ENCODE peak calls at places on chromosomes 13 and 19, in nine cellular contexts. L is breast epithelium, C is ovary, V is IMR-90, P is HCT116, N is endothelial cell of umbilical vein, I is sigmoid colon, D is tibial nerve, O is thyroid gland. S is an unnamed sample.

GRCh38 chr19:45895519-45895972 is 6.9 kb downstream of the MYPOP start:
- DNase-seq in I (no peak), N (no peak), V (no peak), O (no peak), D (no peak), P (no peak), C (no peak), L (no peak), S (no peak)

GRCh38 chr19:35140207-35140897 is 1.7 kb downstream of the FXYD1 start:
- DNase-seq in P (no peak), C (peak; percentile 54), V (no peak), D (no peak), I (no peak), O (no peak), N (no peak), L (no peak), S (no peak)

GRCh38 chr13:25886438-25887214 is 165.2 kb downstream of the SHISA2 start:
- DNase-seq in D (no peak), C (no peak), L (no peak), N (peak; percentile 33), V (peak; percentile 44), O (no peak), P (no peak), I (no peak), S (no peak)

GRCh38 chr13:108003626-108004025 is 211.7 kb downstream of the LIG4 start:
- DNase-seq in P (no peak), O (no peak), N (no peak), C (no peak), L (no peak), I (no peak), D (no peak), V (no peak), S (no peak)

GRCh38 chr13:98476106-98476505 is 100.8 kb downstream of the STK24 start:
- DNase-seq in C (no peak), P (no peak), D (no peak), I (no peak), L (no peak), O (no peak), V (no peak), N (peak; percentile 24), S (no peak)

GRCh38 chr19:9586764-9587163 is 2.5 kb upstream of the ZNF121 start:
- DNase-seq in V (peak; percentile 68), D (peak; percentile 66), N (peak; percentile 75), C (peak; percentile 43), L (peak; percentile 78), O (peak; percentile 77), P (peak; percentile 82), I (peak; percentile 69), S (peak; percentile 82)

GRCh38 chr19:47750752-47751151 is 5.4 kb downstream of the NOP53 start:
- DNase-seq in O (no peak), D (no peak), V (no peak), I (no peak), C (no peak), N (no peak), L (no peak), P (no peak), S (no peak)

GRCh38 chr13:50387124-50387581 is 371.9 kb downstream of the KCNRG start:
- DNase-seq in O (peak; percentile 77), I (no peak), N (no peak), L (no peak), D (peak; percentile 49), V (peak; percentile 42), P (no peak), C (no peak), S (no peak)

GRCh38 chr19:32450217-32450616 is 44.6 kb downstream of the DPY19L3 start:
- DNase-seq in C (no peak), O (no peak), D (no peak), L (no peak), V (peak; percentile 84), P (no peak), I (no peak), N (no peak), S (no peak)

GRCh38 chr13:105670179-105671015 is 865.1 kb downstream of the EFNB2 start:
- DNase-seq in L (no peak), V (no peak), D (no peak), I (no peak), N (no peak), C (no peak), O (no peak), P (no peak), S (no peak)

GRCh38 chr19:5309438-5310204 is 31.0 kb downstream of the PTPRS start:
- DNase-seq in L (no peak), N (no peak), O (no peak), I (peak; percentile 70), V (no peak), P (no peak), D (no peak), C (peak; percentile 36), S (no peak)

GRCh38 chr19:41039806-41040205 is 48.4 kb upstream of the CYP2A13 start:
- DNase-seq in D (no peak), C (no peak), N (no peak), L (no peak), V (no peak), O (no peak), P (no peak), I (no peak), S (no peak)
- TF ChIP-seq CTCF in D (no peak), C (no peak), N (no peak), L (no peak), V (no peak), O (no peak), P (no peak), I (no peak), S (no peak)

GRCh38 chr19:16133818-16134217 is 9.7 kb upstream of the HSH2D start:
- DNase-seq in D (no peak), O (no peak), I (no peak), L (no peak), C (no peak), V (no peak), P (no peak), N (no peak), S (no peak)

GRCh38 chr19:16136185-16137067 is 7.1 kb upstream of the HSH2D start:
- DNase-seq in L (no peak), I (no peak), V (no peak), P (no peak), D (no peak), C (no peak), O (no peak), N (no peak), S (no peak)

GRCh38 chr19:16135410-16136127 is 7.9 kb upstream of the HSH2D start:
- DNase-seq in N (no peak), D (no peak), L (no peak), P (no peak), O (no peak), V (no peak), C (no peak), I (no peak), S (no peak)

GRCh38 chr19:16131648-16132047 is 11.8 kb upstream of the HSH2D start:
- DNase-seq in V (no peak), P (no peak), I (no peak), N (no peak), C (no peak), L (no peak), O (no peak), D (no peak), S (no peak)

GRCh38 chr19:16134510-16134909 is 9.0 kb upstream of the HSH2D start:
- DNase-seq in C (no peak), O (no peak), L (no peak), I (no peak), D (no peak), N (no peak), V (no peak), P (no peak), S (no peak)
- TF ChIP-seq POLR2A in C (no peak), O (no peak), L (no peak), I (no peak), D (no peak), N (no peak), V (no peak), P (no peak), S (no peak)

GRCh38 chr19:21767065-21767800 is at the start of gene ZNF100:
- DNase-seq in L (peak; percentile 91), P (peak; percentile 93), N (peak; percentile 93), O (peak; percentile 92), V (peak; percentile 90), D (peak; percentile 90), I (peak; percentile 96), C (peak; percentile 89), S (peak; percentile 95)
- TF ChIP-seq CTCF in L (no peak), P (no peak), N (no peak), O (no peak), V (no peak), D (no peak), I (no peak), C (no peak), S (no peak)

GRCh38 chr13:110915874-110916670 is 1.2 kb upstream of the ANKRD10 start:
- DNase-seq in D (no peak), N (no peak), C (no peak), V (peak; percentile 64), L (no peak), I (no peak), P (no peak), O (no peak), S (no peak)

GRCh38 chr13:110913911-110914292 is 967 bp downstream of the ANKRD10 start:
- DNase-seq in O (no peak), D (no peak), L (no peak), P (no peak), C (no peak), I (no peak), N (no peak), V (no peak), S (no peak)

GRCh38 chr13:110916671-110917142 is 1.8 kb upstream of the ANKRD10 start:
- DNase-seq in I (no peak), C (no peak), N (no peak), V (peak; percentile 79), D (no peak), L (no peak), O (no peak), P (no peak), S (no peak)

GRCh38 chr13:110914293-110915056 is 394 bp downstream of the ANKRD10 start:
- DNase-seq in N (peak; percentile 68), L (no peak), C (peak; percentile 87), V (peak; percentile 74), I (peak; percentile 90), D (peak; percentile 64), O (peak; percentile 82), P (no peak), S (peak; percentile 78)

DNA sequence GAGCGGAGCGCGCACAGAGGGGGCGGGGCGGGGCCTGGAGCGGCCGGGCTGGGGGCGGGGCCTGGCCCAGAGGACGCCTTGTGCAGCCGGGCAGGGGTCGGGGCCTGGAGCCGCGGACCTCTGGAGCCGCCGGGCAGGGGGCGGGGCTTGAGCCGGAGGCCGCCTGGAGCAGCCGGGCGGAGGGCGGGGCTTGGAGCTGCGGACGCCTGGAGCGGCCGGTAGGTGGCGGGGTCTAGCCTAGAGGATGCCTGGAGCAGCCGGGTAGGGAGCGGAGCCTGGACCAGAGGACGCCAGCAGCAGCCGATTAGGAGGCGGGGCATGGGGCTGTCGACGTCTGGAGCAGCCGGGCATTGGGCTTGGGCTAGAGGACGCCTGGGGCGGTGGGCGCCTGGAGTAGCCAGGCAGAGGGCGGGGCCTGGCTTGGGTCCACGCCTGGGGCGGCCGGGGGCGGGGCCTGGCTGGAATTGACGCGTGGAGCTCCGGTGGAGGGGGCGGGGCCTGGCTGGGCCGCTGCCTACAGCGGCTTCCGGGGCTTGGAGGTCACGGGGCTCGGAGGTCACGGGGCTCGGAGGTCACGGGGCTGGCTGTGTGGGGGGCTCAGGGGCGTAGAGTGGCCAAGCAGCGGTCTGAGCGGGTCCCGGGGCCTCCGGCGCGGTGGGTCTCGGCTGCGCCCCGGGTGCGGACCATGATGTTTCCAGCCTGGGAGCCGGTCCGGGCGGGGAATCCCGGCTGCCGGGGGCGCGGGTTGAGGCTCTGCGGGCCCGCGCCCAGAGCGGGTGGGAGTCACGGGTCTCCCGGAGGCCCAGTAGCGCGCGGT is at the start of gene ANKRD10:
- DNase-seq in P (peak; percentile 94), L (peak; percentile 99), D (peak; percentile 97), O (peak; percentile 99), C (peak; percentile 100), I (peak; percentile 99), V (peak; percentile 99), N (peak; percentile 100), S (peak; percentile 99)
- TF ChIP-seq POLR2A in P (peak; percentile 6), L (peak; percentile 56), D (peak; percentile 48), O (peak; percentile 62), C (peak; percentile 67), I (peak; percentile 51), V (peak; percentile 19), N (peak; percentile 46), S (peak; percentile 45)